ENCODE peak calls at places on chromosome 19, in ten cellular contexts. One of them, this sample, is unnamed.

GRCh38 chr19:5397804-5398692 is 57.2 kb upstream of the ZNRF4 start:
- DNase-seq in choroid plexus epithelial cell: peak; percentile 8
- DNase-seq in fibroblast of villous mesenchyme: no peak
- DNase-seq in thoracic aorta: no peak
- DNase-seq in colonic mucosa: no peak
- DNase-seq in fibroblast of lung: no peak
- DNase-seq in astrocyte of the spinal cord: no peak
- DNase-seq in heart left ventricle: no peak
- DNase-seq in left lung: no peak
- DNase-seq in transverse colon: no peak
- DNase-seq in this sample: no peak

GRCh38 chr19:58409010-58409790 is 751 bp downstream of the ZNF584 start:
- DNase-seq in choroid plexus epithelial cell: peak; percentile 33
- DNase-seq in fibroblast of villous mesenchyme: no peak
- DNase-seq in thoracic aorta: no peak
- DNase-seq in colonic mucosa: no peak
- DNase-seq in fibroblast of lung: no peak
- DNase-seq in astrocyte of the spinal cord: no peak
- DNase-seq in heart left ventricle: no peak
- DNase-seq in left lung: no peak
- DNase-seq in transverse colon: no peak
- DNase-seq in this sample: peak; percentile 35

GRCh38 chr19:46232468-46232867 is 2.9 kb downstream of the IGFL1 start:
- DNase-seq in choroid plexus epithelial cell: no peak
- DNase-seq in fibroblast of villous mesenchyme: no peak
- DNase-seq in thoracic aorta: no peak
- DNase-seq in colonic mucosa: no peak
- DNase-seq in fibroblast of lung: no peak
- DNase-seq in astrocyte of the spinal cord: no peak
- DNase-seq in heart left ventricle: no peak
- DNase-seq in left lung: no peak
- DNase-seq in transverse colon: no peak
- DNase-seq in this sample: no peak

GRCh38 chr19:32837531-32837930 is 32.0 kb downstream of the SLC7A9 start:
- DNase-seq in choroid plexus epithelial cell: no peak
- DNase-seq in fibroblast of villous mesenchyme: no peak
- DNase-seq in thoracic aorta: no peak
- DNase-seq in colonic mucosa: no peak
- DNase-seq in fibroblast of lung: no peak
- DNase-seq in astrocyte of the spinal cord: no peak
- DNase-seq in heart left ventricle: no peak
- DNase-seq in left lung: no peak
- DNase-seq in transverse colon: no peak
- DNase-seq in this sample: peak; percentile 3

GRCh38 chr19:45123440-45123850 is 30.5 kb downstream of the PPP1R37 start:
- DNase-seq in choroid plexus epithelial cell: peak; percentile 13
- DNase-seq in fibroblast of villous mesenchyme: no peak
- DNase-seq in thoracic aorta: no peak
- DNase-seq in colonic mucosa: no peak
- DNase-seq in fibroblast of lung: no peak
- DNase-seq in astrocyte of the spinal cord: no peak
- DNase-seq in heart left ventricle: no peak
- DNase-seq in left lung: no peak
- DNase-seq in transverse colon: no peak
- DNase-seq in this sample: no peak

GRCh38 chr19:7272856-7273578 is 21.2 kb downstream of the INSR start:
- DNase-seq in choroid plexus epithelial cell: no peak
- DNase-seq in fibroblast of villous mesenchyme: no peak
- DNase-seq in thoracic aorta: no peak
- DNase-seq in colonic mucosa: no peak
- DNase-seq in fibroblast of lung: no peak
- DNase-seq in astrocyte of the spinal cord: no peak
- DNase-seq in heart left ventricle: no peak
- DNase-seq in left lung: no peak
- DNase-seq in transverse colon: no peak
- DNase-seq in this sample: peak; percentile 48

GRCh38 chr19:32460476-32460875 is 54.9 kb downstream of the DPY19L3 start:
- DNase-seq in choroid plexus epithelial cell: no peak
- DNase-seq in fibroblast of villous mesenchyme: peak; percentile 34
- DNase-seq in thoracic aorta: no peak
- DNase-seq in colonic mucosa: no peak
- DNase-seq in fibroblast of lung: no peak
- DNase-seq in astrocyte of the spinal cord: no peak
- DNase-seq in heart left ventricle: no peak
- DNase-seq in left lung: no peak
- DNase-seq in transverse colon: no peak
- DNase-seq in this sample: no peak

GRCh38 chr19:21581646-21582045 is 76.2 kb downstream of the ZNF429 start:
- DNase-seq in choroid plexus epithelial cell: no peak
- DNase-seq in fibroblast of villous mesenchyme: no peak
- DNase-seq in thoracic aorta: no peak
- DNase-seq in colonic mucosa: no peak
- DNase-seq in fibroblast of lung: no peak
- DNase-seq in astrocyte of the spinal cord: no peak
- DNase-seq in heart left ventricle: no peak
- DNase-seq in left lung: no peak
- DNase-seq in transverse colon: no peak
- DNase-seq in this sample: no peak

GRCh38 chr19:7923295-7924191 is 2.4 kb downstream of the CTXN1 start:
- DNase-seq in choroid plexus epithelial cell: no peak
- DNase-seq in fibroblast of villous mesenchyme: no peak
- DNase-seq in thoracic aorta: no peak
- DNase-seq in colonic mucosa: no peak
- DNase-seq in fibroblast of lung: no peak
- DNase-seq in astrocyte of the spinal cord: no peak
- DNase-seq in heart left ventricle: no peak
- DNase-seq in left lung: no peak
- DNase-seq in transverse colon: no peak
- DNase-seq in this sample: no peak

GRCh38 chr19:55348317-55349034 is 6.0 kb downstream of the COX6B2 start:
- DNase-seq in choroid plexus epithelial cell: no peak
- DNase-seq in fibroblast of villous mesenchyme: no peak
- DNase-seq in thoracic aorta: no peak
- DNase-seq in colonic mucosa: no peak
- DNase-seq in fibroblast of lung: no peak
- DNase-seq in astrocyte of the spinal cord: no peak
- DNase-seq in heart left ventricle: no peak
- DNase-seq in left lung: no peak
- DNase-seq in transverse colon: no peak
- DNase-seq in this sample: no peak

GRCh38 chr19:18866800-18867123 is 29.2 kb downstream of the CERS1 start:
- DNase-seq in choroid plexus epithelial cell: no peak
- DNase-seq in fibroblast of villous mesenchyme: no peak
- DNase-seq in thoracic aorta: no peak
- DNase-seq in colonic mucosa: no peak
- DNase-seq in fibroblast of lung: no peak
- DNase-seq in astrocyte of the spinal cord: no peak
- DNase-seq in heart left ventricle: no peak
- DNase-seq in left lung: no peak
- DNase-seq in transverse colon: no peak
- DNase-seq in this sample: no peak
- TF ChIP-seq CTCF in choroid plexus epithelial cell: no peak
- TF ChIP-seq CTCF in fibroblast of villous mesenchyme: no peak
- TF ChIP-seq CTCF in thoracic aorta: peak; percentile 9
- TF ChIP-seq CTCF in colonic mucosa: no peak
- TF ChIP-seq CTCF in fibroblast of lung: no peak
- TF ChIP-seq CTCF in astrocyte of the spinal cord: no peak
- TF ChIP-seq CTCF in heart left ventricle: no peak
- TF ChIP-seq CTCF in left lung: peak; percentile 14
- TF ChIP-seq CTCF in transverse colon: peak; percentile 40
- TF ChIP-seq CTCF in this sample: no peak

GRCh38 chr19:34788074-34788473 is 15.1 kb upstream of the ZNF599 start:
- DNase-seq in choroid plexus epithelial cell: no peak
- DNase-seq in fibroblast of villous mesenchyme: no peak
- DNase-seq in thoracic aorta: no peak
- DNase-seq in colonic mucosa: no peak
- DNase-seq in fibroblast of lung: no peak
- DNase-seq in astrocyte of the spinal cord: no peak
- DNase-seq in heart left ventricle: no peak
- DNase-seq in left lung: no peak
- DNase-seq in transverse colon: no peak
- DNase-seq in this sample: no peak

GRCh38 chr19:34794289-34794960 is 21.4 kb upstream of the ZNF599 start:
- DNase-seq in choroid plexus epithelial cell: peak; percentile 5
- DNase-seq in fibroblast of villous mesenchyme: no peak
- DNase-seq in thoracic aorta: no peak
- DNase-seq in colonic mucosa: no peak
- DNase-seq in fibroblast of lung: no peak
- DNase-seq in astrocyte of the spinal cord: no peak
- DNase-seq in heart left ventricle: no peak
- DNase-seq in left lung: no peak
- DNase-seq in transverse colon: no peak
- DNase-seq in this sample: no peak

DNA sequence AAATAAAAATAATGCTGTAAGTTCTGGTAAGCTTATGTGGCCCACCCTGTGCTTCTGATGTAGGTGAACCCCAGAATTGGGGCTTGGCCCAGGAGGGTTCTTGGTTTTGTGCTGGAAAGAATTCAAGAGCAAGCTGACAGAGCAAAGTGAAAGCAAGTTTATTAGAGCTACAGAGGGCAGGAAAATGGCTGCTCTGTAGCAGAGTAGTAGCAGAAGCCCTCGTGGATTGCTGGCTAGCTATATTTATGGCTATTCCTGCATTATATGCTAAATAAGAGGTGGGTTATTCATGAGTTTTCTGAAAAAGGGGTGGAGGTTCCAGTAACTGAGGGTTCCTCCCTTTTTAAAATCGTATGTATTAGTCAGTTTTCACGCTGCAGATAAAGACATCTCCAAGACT is 20.5 kb upstream of the ZNF599 start:
- DNase-seq in choroid plexus epithelial cell: peak; percentile 6
- DNase-seq in fibroblast of villous mesenchyme: peak; percentile 4
- DNase-seq in thoracic aorta: no peak
- DNase-seq in colonic mucosa: no peak
- DNase-seq in fibroblast of lung: no peak
- DNase-seq in astrocyte of the spinal cord: no peak
- DNase-seq in heart left ventricle: no peak
- DNase-seq in left lung: no peak
- DNase-seq in transverse colon: no peak
- DNase-seq in this sample: no peak
- H3K4me3 ChIP-seq in choroid plexus epithelial cell: no peak overlapping the region
- H3K4me3 ChIP-seq in fibroblast of villous mesenchyme: peak overlapping the region; percentile 10
- H3K4me3 ChIP-seq in thoracic aorta: no peak overlapping the region
- H3K4me3 ChIP-seq in colonic mucosa: no peak overlapping the region
- H3K4me3 ChIP-seq in fibroblast of lung: no peak overlapping the region
- H3K4me3 ChIP-seq in astrocyte of the spinal cord: no peak overlapping the region
- H3K4me3 ChIP-seq in heart left ventricle: no peak overlapping the region
- H3K4me3 ChIP-seq in left lung: no peak overlapping the region
- H3K4me3 ChIP-seq in transverse colon: no peak overlapping the region
- H3K4me3 ChIP-seq in this sample: no peak overlapping the region

DNA sequence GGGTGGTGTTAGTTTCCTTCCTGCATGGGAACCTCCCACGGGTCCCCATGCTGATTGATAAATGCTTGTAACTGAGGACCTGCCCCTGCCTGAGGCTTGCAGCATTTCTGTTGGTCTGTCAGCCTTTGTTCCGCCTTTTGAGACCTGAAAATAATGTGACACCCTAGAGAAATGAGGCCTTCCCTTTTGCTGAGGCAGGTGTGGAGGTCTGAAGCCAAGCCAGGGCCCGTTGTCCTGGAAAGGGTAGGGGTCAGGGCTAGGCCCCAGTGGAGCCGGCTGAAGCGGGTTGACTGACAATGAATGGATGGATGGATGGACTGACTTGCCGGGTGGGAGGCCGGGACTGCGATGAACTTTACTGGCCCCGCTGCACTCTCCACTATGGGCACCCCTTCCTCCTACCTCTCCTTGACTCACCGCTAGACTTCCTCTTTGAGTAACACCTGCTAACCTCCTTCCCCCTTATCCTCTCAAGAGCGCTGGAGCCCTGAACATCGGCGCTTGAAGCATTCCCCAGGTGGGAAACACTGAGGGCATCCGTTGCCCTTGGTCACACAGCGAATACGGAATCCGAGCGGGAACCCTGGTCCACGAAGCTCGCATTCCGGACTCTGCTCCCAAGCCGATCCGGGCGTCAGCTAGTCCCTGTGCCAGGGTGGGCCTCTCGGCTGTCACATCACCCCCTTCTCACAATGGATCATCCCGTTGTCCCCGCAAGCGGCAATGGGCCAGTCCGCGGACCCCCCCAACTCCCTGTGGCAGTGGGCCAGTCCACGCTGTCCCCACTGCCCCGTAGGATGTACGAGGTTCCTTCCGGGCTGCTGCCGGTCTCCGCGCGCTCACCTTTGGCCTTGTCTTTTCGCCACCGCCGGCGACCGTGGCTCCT is 4.4 kb downstream of the LIPE start:
- DNase-seq in choroid plexus epithelial cell: peak; percentile 22
- DNase-seq in fibroblast of villous mesenchyme: no peak
- DNase-seq in thoracic aorta: no peak
- DNase-seq in colonic mucosa: peak; percentile 44
- DNase-seq in fibroblast of lung: peak; percentile 11
- DNase-seq in astrocyte of the spinal cord: no peak
- DNase-seq in heart left ventricle: peak; percentile 49
- DNase-seq in left lung: no peak
- DNase-seq in transverse colon: peak; percentile 47
- DNase-seq in this sample: no peak
- TF ChIP-seq CTCF in choroid plexus epithelial cell: no peak
- TF ChIP-seq CTCF in fibroblast of villous mesenchyme: no peak
- TF ChIP-seq CTCF in thoracic aorta: no peak
- TF ChIP-seq CTCF in colonic mucosa: no peak
- TF ChIP-seq CTCF in fibroblast of lung: no peak
- TF ChIP-seq CTCF in astrocyte of the spinal cord: no peak
- TF ChIP-seq CTCF in heart left ventricle: no peak
- TF ChIP-seq CTCF in left lung: no peak
- TF ChIP-seq CTCF in transverse colon: no peak
- TF ChIP-seq CTCF in this sample: no peak

DNA sequence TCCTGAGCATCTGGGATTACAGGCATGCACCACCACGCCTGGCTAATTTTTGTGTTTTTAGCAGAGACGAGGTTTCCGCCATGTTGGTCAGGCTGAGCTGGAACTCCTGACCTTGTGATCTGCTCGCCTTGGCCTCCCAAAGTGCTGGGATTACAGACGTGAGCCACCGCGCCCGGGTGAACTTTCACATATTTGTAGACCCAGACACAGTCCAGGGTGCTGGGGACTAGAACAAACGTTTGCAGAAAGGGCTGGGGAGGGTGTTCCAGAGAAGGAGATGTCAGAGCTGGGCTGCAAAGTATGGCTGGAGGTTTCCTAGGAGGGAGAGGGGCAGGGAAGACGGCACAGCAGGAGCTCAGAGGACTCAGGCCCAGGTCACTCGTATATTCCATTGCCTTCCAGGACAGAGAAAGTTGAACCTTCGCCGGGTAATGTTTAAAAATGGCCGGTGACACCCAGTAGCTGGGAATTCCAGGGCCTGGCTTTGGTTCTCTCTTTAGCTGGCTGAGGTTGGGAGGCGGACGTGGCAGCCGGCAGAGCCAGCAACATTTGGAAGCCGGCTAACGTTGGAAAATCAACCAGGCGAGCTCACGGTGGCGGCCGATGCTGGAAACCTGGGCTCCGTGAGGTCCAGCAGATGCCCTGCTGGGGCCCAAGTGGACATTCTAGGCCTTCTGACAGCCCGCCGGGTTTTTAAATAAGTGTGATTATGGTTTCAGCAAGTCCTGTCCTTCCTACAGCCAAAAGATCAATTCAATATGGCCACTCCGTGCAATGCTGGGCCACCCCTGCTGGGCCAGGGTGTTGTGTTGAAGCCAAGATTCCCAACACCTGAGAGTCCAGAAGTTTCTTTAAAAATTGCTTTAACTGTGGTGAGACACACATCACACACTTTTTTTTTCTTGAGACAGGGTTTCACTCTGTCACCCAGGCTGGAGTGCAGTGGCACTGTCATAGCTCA is 41.5 kb downstream of the NFIC start:
- DNase-seq in choroid plexus epithelial cell: peak; percentile 57
- DNase-seq in fibroblast of villous mesenchyme: peak; percentile 38
- DNase-seq in thoracic aorta: no peak
- DNase-seq in colonic mucosa: no peak
- DNase-seq in fibroblast of lung: peak; percentile 54
- DNase-seq in astrocyte of the spinal cord: peak; percentile 51
- DNase-seq in heart left ventricle: peak; percentile 70
- DNase-seq in left lung: no peak
- DNase-seq in transverse colon: no peak
- DNase-seq in this sample: peak; percentile 32
- H3K4me3 ChIP-seq in choroid plexus epithelial cell: no peak overlapping the region
- H3K4me3 ChIP-seq in fibroblast of villous mesenchyme: no peak overlapping the region
- H3K4me3 ChIP-seq in thoracic aorta: peak overlapping the region; percentile 52
- H3K4me3 ChIP-seq in colonic mucosa: no peak overlapping the region
- H3K4me3 ChIP-seq in fibroblast of lung: no peak overlapping the region
- H3K4me3 ChIP-seq in astrocyte of the spinal cord: no peak overlapping the region
- H3K4me3 ChIP-seq in heart left ventricle: peak overlapping the region; percentile 38
- H3K4me3 ChIP-seq in left lung: no peak overlapping the region
- H3K4me3 ChIP-seq in transverse colon: no peak overlapping the region
- H3K4me3 ChIP-seq in this sample: no peak overlapping the region

This sample was measured in fibroblast of mammary gland.